ENCODE peak calls at places on chromosomes 16 and 17, in six cellular contexts. One of them, this sample, is unnamed.
A peak's percentile ranks its signal among the peaks of the same experiment; 100 is the strongest.

GRCh38 chr17:32158870-32159585 is 16.7 kb downstream of the RHOT1 start:
- DNase-seq in heart left ventricle: no peak
- DNase-seq in GM12878: no peak
- DNase-seq in GM12892: no peak
- DNase-seq in tibial nerve: no peak
- DNase-seq in ovary: no peak
- DNase-seq in this sample: no peak

GRCh38 chr17:73657473-73658116 is 13.3 kb upstream of the SDK2 start:
- DNase-seq in heart left ventricle: peak; percentile 39
- DNase-seq in GM12878: no peak
- DNase-seq in GM12892: no peak
- DNase-seq in tibial nerve: no peak
- DNase-seq in ovary: no peak
- DNase-seq in this sample: peak; percentile 40

GRCh38 chr17:63483655-63484575 is 7.1 kb downstream of the ACE start:
- DNase-seq in heart left ventricle: no peak
- DNase-seq in GM12878: no peak
- DNase-seq in GM12892: no peak
- DNase-seq in tibial nerve: no peak
- DNase-seq in ovary: no peak
- DNase-seq in this sample: no peak

GRCh38 chr16:85898521-85899442 is at the start of gene IRF8:
- DNase-seq in heart left ventricle: peak; percentile 80
- DNase-seq in GM12878: peak; percentile 59
- DNase-seq in GM12892: peak; percentile 76
- DNase-seq in tibial nerve: peak; percentile 46
- DNase-seq in ovary: peak; percentile 75
- DNase-seq in this sample: peak; percentile 84

GRCh38 chr17:50618300-50618699 is 16.4 kb upstream of the ABCC3 start:
- DNase-seq in heart left ventricle: no peak
- DNase-seq in GM12878: no peak
- DNase-seq in GM12892: no peak
- DNase-seq in tibial nerve: no peak
- DNase-seq in ovary: no peak
- DNase-seq in this sample: no peak

GRCh38 chr16:3460121-3460520 is 16.6 kb downstream of the NAA60 start:
- DNase-seq in heart left ventricle: no peak
- DNase-seq in GM12878: no peak
- DNase-seq in GM12892: no peak
- DNase-seq in tibial nerve: no peak
- DNase-seq in ovary: no peak
- DNase-seq in this sample: no peak

GRCh38 chr17:67503184-67503583 is 126.1 kb downstream of the PITPNC1 start:
- DNase-seq in heart left ventricle: no peak
- DNase-seq in GM12878: no peak
- DNase-seq in GM12892: no peak
- DNase-seq in tibial nerve: no peak
- DNase-seq in ovary: no peak
- DNase-seq in this sample: no peak

GRCh38 chr17:75827291-75828050 is 16.7 kb downstream of the UNC13D start:
- DNase-seq in heart left ventricle: peak; percentile 70
- DNase-seq in GM12878: no peak
- DNase-seq in GM12892: peak; percentile 79
- DNase-seq in tibial nerve: peak; percentile 35
- DNase-seq in ovary: peak; percentile 75
- DNase-seq in this sample: peak; percentile 60

GRCh38 chr16:71250461-71251232 is 20.1 kb upstream of the HYDIN start:
- DNase-seq in heart left ventricle: no peak
- DNase-seq in GM12878: no peak
- DNase-seq in GM12892: no peak
- DNase-seq in tibial nerve: no peak
- DNase-seq in ovary: no peak
- DNase-seq in this sample: no peak

GRCh38 chr16:55836158-55836611 is 3.3 kb upstream of the CES1 start:
- DNase-seq in heart left ventricle: no peak
- DNase-seq in GM12878: no peak
- DNase-seq in GM12892: no peak
- DNase-seq in tibial nerve: no peak
- DNase-seq in ovary: no peak
- DNase-seq in this sample: peak; percentile 62

GRCh38 chr17:79989106-79989835 is 46.4 kb downstream of the TBC1D16 start:
- DNase-seq in heart left ventricle: no peak
- DNase-seq in GM12878: no peak
- DNase-seq in GM12892: no peak
- DNase-seq in tibial nerve: no peak
- DNase-seq in ovary: peak; percentile 57
- DNase-seq in this sample: no peak

GRCh38 chr17:6509295-6509771 is 47.0 kb downstream of the PITPNM3 start:
- DNase-seq in heart left ventricle: no peak
- DNase-seq in GM12878: no peak
- DNase-seq in GM12892: no peak
- DNase-seq in tibial nerve: no peak
- DNase-seq in ovary: peak; percentile 11
- DNase-seq in this sample: no peak

GRCh38 chr16:50306287-50306686 is 39.9 kb downstream of the ADCY7 start:
- DNase-seq in heart left ventricle: no peak
- DNase-seq in GM12878: no peak
- DNase-seq in GM12892: no peak
- DNase-seq in tibial nerve: no peak
- DNase-seq in ovary: peak; percentile 12
- DNase-seq in this sample: no peak

GRCh38 chr17:81057079-81057730 is 22.3 kb downstream of the BAIAP2 start:
- DNase-seq in heart left ventricle: peak; percentile 55
- DNase-seq in GM12878: no peak
- DNase-seq in GM12892: no peak
- DNase-seq in tibial nerve: peak; percentile 76
- DNase-seq in ovary: no peak
- DNase-seq in this sample: peak; percentile 43

GRCh38 chr16:66562409-66562808 is 3.8 kb upstream of the CMTM1 start:
- DNase-seq in heart left ventricle: no peak
- DNase-seq in GM12878: no peak
- DNase-seq in GM12892: no peak
- DNase-seq in tibial nerve: no peak
- DNase-seq in ovary: no peak
- DNase-seq in this sample: no peak

GRCh38 chr16:77885596-77886295 is 97.4 kb downstream of the VAT1L start:
- DNase-seq in heart left ventricle: no peak
- DNase-seq in GM12878: no peak
- DNase-seq in GM12892: no peak
- DNase-seq in tibial nerve: no peak
- DNase-seq in ovary: no peak
- DNase-seq in this sample: no peak

GRCh38 chr17:35790826-35791225 is 4.6 kb downstream of the MMP28 start:
- DNase-seq in heart left ventricle: no peak
- DNase-seq in GM12878: no peak
- DNase-seq in GM12892: no peak
- DNase-seq in tibial nerve: no peak
- DNase-seq in ovary: no peak
- DNase-seq in this sample: no peak

GRCh38 chr17:65261682-65262636 is 124.8 kb downstream of the RGS9 start:
- DNase-seq in heart left ventricle: no peak
- DNase-seq in GM12878: no peak
- DNase-seq in GM12892: no peak
- DNase-seq in tibial nerve: no peak
- DNase-seq in ovary: no peak
- DNase-seq in this sample: no peak

GRCh38 chr17:80565347-80566053 is 20.9 kb downstream of the RPTOR start:
- DNase-seq in heart left ventricle: no peak
- DNase-seq in GM12878: no peak
- DNase-seq in GM12892: no peak
- DNase-seq in tibial nerve: no peak
- DNase-seq in ovary: peak; percentile 22
- DNase-seq in this sample: no peak

GRCh38 chr17:56987283-56987834 is 9.4 kb downstream of the SCPEP1 start:
- DNase-seq in heart left ventricle: no peak
- DNase-seq in GM12878: no peak
- DNase-seq in GM12892: no peak
- DNase-seq in tibial nerve: no peak
- DNase-seq in ovary: no peak
- DNase-seq in this sample: no peak

GRCh38 chr16:70638814-70639792 is 7.3 kb upstream of the IL34 start:
- DNase-seq in heart left ventricle: no peak
- DNase-seq in GM12878: no peak
- DNase-seq in GM12892: no peak
- DNase-seq in tibial nerve: no peak
- DNase-seq in ovary: no peak
- DNase-seq in this sample: no peak

GRCh38 chr17:77847211-77848085 is 111.1 kb upstream of the TNRC6C start:
- DNase-seq in heart left ventricle: no peak
- DNase-seq in GM12878: no peak
- DNase-seq in GM12892: no peak
- DNase-seq in tibial nerve: no peak
- DNase-seq in ovary: no peak
- DNase-seq in this sample: peak; percentile 24
- TF ChIP-seq POLR2A in heart left ventricle: no peak
- TF ChIP-seq POLR2A in GM12878: no peak
- TF ChIP-seq POLR2A in GM12892: no peak
- TF ChIP-seq POLR2A in tibial nerve: no peak
- TF ChIP-seq POLR2A in ovary: no peak
- TF ChIP-seq POLR2A in this sample: no peak

GRCh38 chr17:43898446-43898845 is 8.9 kb downstream of the MPP2 start:
- DNase-seq in heart left ventricle: no peak
- DNase-seq in GM12878: no peak
- DNase-seq in GM12892: no peak
- DNase-seq in tibial nerve: no peak
- DNase-seq in ovary: no peak
- DNase-seq in this sample: no peak
- TF ChIP-seq POLR2A in heart left ventricle: no peak
- TF ChIP-seq POLR2A in GM12878: no peak
- TF ChIP-seq POLR2A in GM12892: no peak
- TF ChIP-seq POLR2A in tibial nerve: no peak
- TF ChIP-seq POLR2A in ovary: no peak
- TF ChIP-seq POLR2A in this sample: no peak

GRCh38 chr17:78608804-78609186 is 31.6 kb upstream of the DNAH17 start:
- DNase-seq in heart left ventricle: no peak
- DNase-seq in GM12878: no peak
- DNase-seq in GM12892: no peak
- DNase-seq in tibial nerve: no peak
- DNase-seq in ovary: no peak
- DNase-seq in this sample: no peak

GRCh38 chr17:78609198-78609597 is 32.0 kb upstream of the DNAH17 start:
- DNase-seq in heart left ventricle: no peak
- DNase-seq in GM12878: no peak
- DNase-seq in GM12892: no peak
- DNase-seq in tibial nerve: no peak
- DNase-seq in ovary: no peak
- DNase-seq in this sample: no peak

GRCh38 chr17:78605886-78606285 is 28.7 kb upstream of the DNAH17 start:
- DNase-seq in heart left ventricle: no peak
- DNase-seq in GM12878: no peak
- DNase-seq in GM12892: no peak
- DNase-seq in tibial nerve: no peak
- DNase-seq in ovary: no peak
- DNase-seq in this sample: no peak

GRCh38 chr17:78607061-78607460 is 29.9 kb upstream of the DNAH17 start:
- DNase-seq in heart left ventricle: no peak
- DNase-seq in GM12878: no peak
- DNase-seq in GM12892: no peak
- DNase-seq in tibial nerve: no peak
- DNase-seq in ovary: no peak
- DNase-seq in this sample: no peak

DNA sequence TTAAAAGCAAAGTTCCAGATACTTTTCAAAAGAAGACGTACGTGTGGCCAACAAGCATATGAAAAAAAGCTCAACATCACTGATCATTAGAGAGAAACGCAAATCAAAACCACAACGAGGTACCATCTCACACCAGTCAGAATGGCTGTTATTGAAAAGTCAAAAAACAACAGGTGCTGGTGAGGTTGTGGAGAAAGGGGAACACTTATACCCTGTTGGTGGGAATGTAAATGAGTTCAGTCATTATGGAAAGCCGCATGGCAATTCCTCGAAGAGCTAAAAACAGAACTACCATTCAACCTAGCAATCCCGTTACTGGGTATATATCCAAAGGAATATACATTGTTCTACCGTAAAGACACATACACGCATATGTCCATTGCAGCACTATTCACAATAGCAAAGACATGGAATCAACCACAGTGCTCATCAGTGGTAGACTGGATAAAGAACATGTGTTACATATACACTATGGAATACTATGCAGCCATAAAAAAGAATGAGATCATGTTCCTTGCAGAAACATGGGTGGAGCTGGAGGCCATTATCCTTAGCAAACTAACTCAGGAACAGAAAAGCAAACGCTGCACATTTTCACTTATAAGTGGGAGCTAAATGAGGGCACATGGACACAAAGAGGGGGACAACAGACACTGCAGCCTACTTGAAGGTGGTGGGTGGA is 31.1 kb upstream of the DNAH17 start:
- DNase-seq in heart left ventricle: no peak
- DNase-seq in GM12878: no peak
- DNase-seq in GM12892: no peak
- DNase-seq in tibial nerve: no peak
- DNase-seq in ovary: no peak
- DNase-seq in this sample: no peak
- TF ChIP-seq POLR2A in heart left ventricle: no peak
- TF ChIP-seq POLR2A in GM12878: no peak
- TF ChIP-seq POLR2A in GM12892: no peak
- TF ChIP-seq POLR2A in tibial nerve: no peak
- TF ChIP-seq POLR2A in ovary: no peak
- TF ChIP-seq POLR2A in this sample: no peak

GRCh38 chr17:37643118-37643766 is at the start of gene DDX52:
- DNase-seq in heart left ventricle: peak; percentile 92
- DNase-seq in GM12878: peak; percentile 52
- DNase-seq in GM12892: peak; percentile 77
- DNase-seq in tibial nerve: peak; percentile 82
- DNase-seq in ovary: peak; percentile 90
- DNase-seq in this sample: peak; percentile 92
- TF ChIP-seq POLR2A in heart left ventricle: peak; percentile 55
- TF ChIP-seq POLR2A in GM12878: peak; percentile 88
- TF ChIP-seq POLR2A in GM12892: peak; percentile 79
- TF ChIP-seq POLR2A in tibial nerve: no peak
- TF ChIP-seq POLR2A in ovary: peak; percentile 41
- TF ChIP-seq POLR2A in this sample: peak; percentile 87